ENCODE peak calls at places on chromosomes 16 and 17, in six cellular contexts. O, Z, N, D, E and G are unnamed samples.

GRCh38 chr17:72079700-72080099 is 41.1 kb upstream of the SOX9 start:
- DNase-seq in N (no peak), Z (no peak), D (no peak), E (no peak), O (no peak), G (no peak)

GRCh38 chr17:27808629-27809028 is 8.3 kb upstream of the NOS2 start:
- DNase-seq in Z (no peak), N (no peak), E (no peak), O (no peak), D (peak; percentile 43), G (peak; percentile 66)

GRCh38 chr16:1707193-1707790 is 1.3 kb downstream of the MAPK8IP3 start:
- DNase-seq in Z (peak; percentile 34), E (no peak), O (no peak), D (no peak), N (no peak), G (peak; percentile 36)

GRCh38 chr17:3558603-3559269 is 1.1 kb upstream of the TRPV3 start:
- DNase-seq in O (peak; percentile 76), E (peak; percentile 14), Z (peak; percentile 52), N (no peak), D (peak; percentile 69), G (peak; percentile 85)

GRCh38 chr17:75875182-75875939 is 3.0 kb downstream of the TRIM47 start:
- DNase-seq in E (no peak), N (no peak), Z (no peak), O (no peak), D (no peak), G (no peak)

GRCh38 chr16:9096416-9096952 is 5.0 kb downstream of the HAPSTR1 start:
- DNase-seq in D (no peak), N (no peak), O (no peak), Z (no peak), E (no peak), G (no peak)

GRCh38 chr17:76528528-76529223 is 8.8 kb downstream of the CYGB start:
- DNase-seq in N (peak; percentile 66), E (no peak), O (no peak), D (no peak), Z (no peak), G (no peak)

GRCh38 chr17:70099884-70100283 is 24.9 kb downstream of the KCNJ16 start:
- DNase-seq in D (no peak), N (no peak), Z (no peak), O (no peak), E (no peak), G (no peak)

GRCh38 chr17:49053171-49053829 is 56.1 kb downstream of the IGF2BP1 start:
- DNase-seq in O (no peak), Z (no peak), D (no peak), N (no peak), E (no peak), G (no peak)

GRCh38 chr16:48081656-48082055 is 74.1 kb downstream of the ABCC12 start:
- DNase-seq in N (no peak), D (no peak), Z (peak; percentile 89), O (no peak), E (no peak), G (no peak)

GRCh38 chr17:968812-969766 is 10.5 kb downstream of the NXN start:
- DNase-seq in E (no peak), N (no peak), D (no peak), O (no peak), Z (peak; percentile 42), G (no peak)

GRCh38 chr17:1058423-1059130 is 61.6 kb downstream of the TIMM22 start:
- DNase-seq in E (no peak), N (peak; percentile 72), Z (peak; percentile 18), D (peak; percentile 73), O (no peak), G (peak; percentile 78)

GRCh38 chr17:18025596-18026407 is 13.2 kb downstream of the ATPAF2 start:
- DNase-seq in D (peak; percentile 49), Z (peak; percentile 77), N (no peak), O (no peak), E (no peak), G (peak; percentile 65)

GRCh38 chr16:66935319-66936011 is at the start of gene CES2:
- DNase-seq in N (peak; percentile 79), Z (peak; percentile 43), O (no peak), D (no peak), E (no peak), G (no peak)

GRCh38 chr16:4892356-4893102 is 44.4 kb downstream of the PPL start:
- DNase-seq in Z (peak; percentile 21), E (no peak), D (no peak), N (no peak), O (no peak), G (no peak)

GRCh38 chr17:48804936-48805411 is 12.1 kb downstream of the TTLL6 start:
- DNase-seq in O (peak; percentile 39), Z (no peak), N (peak; percentile 75), E (peak; percentile 33), D (peak; percentile 79), G (peak; percentile 76)

GRCh38 chr16:65117701-65118448 is 4.0 kb downstream of the CDH11 start:
- DNase-seq in O (peak; percentile 18), Z (peak; percentile 84), E (no peak), D (peak; percentile 45), N (peak; percentile 68), G (peak; percentile 52)

GRCh38 chr17:67477687-67478086 is 100.6 kb downstream of the PITPNC1 start:
- DNase-seq in D (peak; percentile 75), Z (peak; percentile 53), O (no peak), N (no peak), E (peak; percentile 29), G (peak; percentile 82)

GRCh38 chr16:11117576-11118211 is 138.3 kb downstream of the SOCS1 start:
- DNase-seq in O (no peak), Z (no peak), E (no peak), N (no peak), D (no peak), G (no peak)

GRCh38 chr17:16121915-16122314 is 93.4 kb downstream of the NCOR1 start:
- DNase-seq in Z (peak; percentile 12), N (no peak), D (no peak), E (no peak), O (no peak), G (no peak)